ENCODE peak calls at places on chromosomes 5 and 9, in ten cellular contexts. L is esophagus squamous epithelium, Q is HFF-Myc, B is AG09309, Z is stomach, M is ascending aorta, J is astrocyte, P is psoas muscle, R is Peyer's patch, A is astrocyte of the spinal cord. F is an unnamed sample.

GRCh38 chr9:125867752-125868400 is 120.7 kb downstream of the PBX3 start:
- DNase-seq in R (no peak), M (no peak), A (no peak), P (no peak), Z (no peak), B (no peak), L (no peak), Q (no peak), J (no peak), F (no peak)

GRCh38 chr9:16434522-16434921 is 435.9 kb downstream of the BNC2 start:
- DNase-seq in L (no peak), R (no peak), J (peak), A (peak), Q (peak), M (no peak), Z (no peak), P (no peak), B (peak), F (no peak)

GRCh38 chr5:134494780-134495179 is 30.7 kb upstream of the JADE2 start:
- DNase-seq in Q (no peak), R (no peak), L (no peak), Z (peak), A (no peak), J (no peak), M (no peak), B (no peak), P (no peak), F (no peak)

GRCh38 chr9:112012026-112012902 is 115.7 kb downstream of the UGCG start:
- DNase-seq in R (peak), Z (peak), Q (peak), A (peak), P (peak), L (no peak), B (peak), J (peak), M (no peak), F (no peak)

GRCh38 chr5:1087428-1087827 is 24.4 kb downstream of the SLC12A7 start:
- DNase-seq in A (no peak), Q (no peak), B (no peak), M (no peak), R (no peak), J (no peak), P (no peak), L (no peak), Z (no peak), F (no peak)

GRCh38 chr9:18676501-18676900 is 202.5 kb downstream of the ADAMTSL1 start:
- DNase-seq in J (no peak), B (no peak), Z (no peak), A (no peak), Q (no peak), M (no peak), L (no peak), R (no peak), P (no peak), F (no peak)

GRCh38 chr5:7426284-7426683 is 30.3 kb downstream of the ADCY2 start:
- DNase-seq in L (no peak), P (no peak), A (no peak), M (no peak), R (no peak), J (no peak), Z (no peak), B (no peak), Q (no peak), F (no peak)

GRCh38 chr5:1919209-1919566 is 36.5 kb upstream of the IRX4 start:
- DNase-seq in Z (no peak), R (no peak), J (no peak), A (no peak), M (no peak), Q (no peak), L (no peak), B (no peak), P (no peak), F (no peak)

GRCh38 chr9:11194249-11194648 is 581.4 kb upstream of the PTPRD start:
- DNase-seq in A (no peak), Q (no peak), L (no peak), M (no peak), J (no peak), B (no peak), P (no peak), Z (peak), R (no peak), F (no peak)

GRCh38 chr9:110123364-110124095 is 84.4 kb downstream of the C9orf152 start:
- DNase-seq in L (no peak), P (no peak), Z (no peak), R (no peak), Q (no peak), A (peak), B (no peak), M (no peak), J (peak), F (no peak)

GRCh38 chr5:3456121-3456681 is 139.4 kb upstream of the IRX1 start:
- DNase-seq in A (no peak), B (no peak), Q (no peak), Z (no peak), M (no peak), J (no peak), L (no peak), P (no peak), R (no peak), F (no peak)

GRCh38 chr9:89445135-89445797 is 52.6 kb downstream of the SEMA4D start:
- DNase-seq in A (no peak), L (no peak), J (no peak), R (no peak), Z (no peak), Q (no peak), M (no peak), B (no peak), P (no peak), F (peak)

GRCh38 chr5:173926359-173926758 is 38.2 kb downstream of the CPEB4 start:
- DNase-seq in Z (no peak), M (peak), J (peak), P (no peak), A (peak), R (no peak), L (no peak), Q (no peak), B (no peak), F (no peak)

GRCh38 chr9:114938687-114939575 is 8.5 kb upstream of the TNFSF8 start:
- DNase-seq in J (no peak), B (no peak), Q (no peak), A (no peak), P (no peak), L (no peak), M (no peak), R (no peak), Z (no peak), F (no peak)

GRCh38 chr5:148499461-148499860 is 115.7 kb downstream of the FBXO38 start:
- DNase-seq in R (no peak), M (no peak), P (no peak), B (no peak), J (peak), L (no peak), Z (no peak), A (no peak), Q (no peak), F (no peak)

GRCh38 chr5:16869821-16870796 is 66.0 kb downstream of the MYO10 start:
- DNase-seq in B (no peak), M (no peak), Q (no peak), R (no peak), P (no peak), L (no peak), J (peak), Z (no peak), A (peak), F (no peak)

GRCh38 chr9:82489579-82489915 is 501.0 kb downstream of the SPATA31D1 start:
- DNase-seq in B (no peak), L (no peak), M (no peak), J (peak), Z (no peak), P (no peak), A (no peak), Q (no peak), R (no peak), F (no peak)

GRCh38 chr5:61675015-61675692 is 343.1 kb downstream of the ZSWIM6 start:
- DNase-seq in J (no peak), L (no peak), Z (no peak), Q (no peak), M (no peak), R (no peak), B (no peak), A (no peak), P (no peak), F (no peak)

GRCh38 chr5:30102185-30102584 is 1091.3 kb upstream of the CDH6 start:
- DNase-seq in L (no peak), P (no peak), B (no peak), Z (no peak), Q (no peak), R (no peak), A (no peak), J (no peak), M (no peak), F (no peak)

GRCh38 chr5:3600106-3600997 is 4.7 kb downstream of the IRX1 start:
- DNase-seq in A (peak), M (no peak), J (peak), Z (no peak), P (no peak), L (no peak), R (no peak), Q (no peak), B (no peak), F (no peak)

GRCh38 chr5:100600289-100600994 is 65.3 kb downstream of the FAM174A start:
- DNase-seq in B (no peak), Z (no peak), P (no peak), A (no peak), Q (no peak), M (no peak), R (no peak), J (no peak), L (no peak), F (no peak)

DNA sequence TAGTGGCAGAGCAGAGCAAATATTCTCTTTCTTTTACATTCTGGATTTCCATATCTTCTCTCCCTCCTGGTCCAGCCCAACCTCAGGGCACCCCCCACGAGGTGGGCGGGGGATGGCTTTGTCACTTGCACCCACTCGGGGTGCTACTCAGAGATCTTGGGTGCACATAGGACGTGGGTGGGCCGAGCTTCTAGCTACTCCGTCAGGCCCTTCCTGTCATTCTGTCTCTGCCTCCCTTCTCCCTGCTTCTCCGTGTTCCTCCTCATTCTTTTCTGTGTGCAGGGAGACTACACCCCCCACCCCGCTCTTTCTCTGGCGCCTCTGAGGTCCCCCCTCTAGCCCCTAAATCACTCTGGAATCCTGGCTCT is 19.5 kb downstream of the PCDHGC5 start:
- DNase-seq in J (no peak), P (no peak), B (no peak), M (no peak), L (no peak), A (no peak), Z (no peak), Q (no peak), R (no peak), F (no peak)
- TF ChIP-seq CTCF in J (no peak), P (no peak), B (no peak), M (no peak), L (no peak), A (no peak), Z (no peak), Q (no peak), R (no peak), F (no peak)

DNA sequence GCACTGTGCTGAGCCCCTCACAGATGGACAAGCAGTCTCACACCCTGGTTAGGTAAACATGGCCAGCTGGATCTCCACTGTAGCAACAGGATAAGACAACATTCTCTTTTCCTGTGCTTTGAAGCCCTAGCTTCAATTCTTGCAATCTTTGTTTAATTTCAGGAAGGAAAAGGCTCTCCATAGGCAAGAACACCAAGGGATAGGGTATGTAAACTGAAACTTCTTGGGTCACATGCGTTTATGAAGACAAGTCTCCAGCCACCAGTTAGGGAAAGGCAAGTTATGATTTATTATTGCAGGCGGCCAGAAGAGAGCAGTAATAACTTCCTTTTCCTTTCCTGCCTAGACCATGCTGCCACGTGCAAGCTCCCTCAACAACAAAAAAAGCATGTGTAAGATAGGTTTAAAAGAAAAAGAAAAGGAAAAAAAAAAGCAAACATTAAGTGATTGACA is 50.1 kb upstream of the POU5F2 start:
- DNase-seq in Q (no peak), A (peak), J (no peak), L (no peak), M (no peak), P (no peak), R (no peak), Z (no peak), B (no peak), F (no peak)
- TF ChIP-seq CTCF in Q (no peak), A (no peak), J (no peak), L (no peak), M (no peak), P (no peak), R (no peak), Z (no peak), B (no peak), F (peak)

DNA sequence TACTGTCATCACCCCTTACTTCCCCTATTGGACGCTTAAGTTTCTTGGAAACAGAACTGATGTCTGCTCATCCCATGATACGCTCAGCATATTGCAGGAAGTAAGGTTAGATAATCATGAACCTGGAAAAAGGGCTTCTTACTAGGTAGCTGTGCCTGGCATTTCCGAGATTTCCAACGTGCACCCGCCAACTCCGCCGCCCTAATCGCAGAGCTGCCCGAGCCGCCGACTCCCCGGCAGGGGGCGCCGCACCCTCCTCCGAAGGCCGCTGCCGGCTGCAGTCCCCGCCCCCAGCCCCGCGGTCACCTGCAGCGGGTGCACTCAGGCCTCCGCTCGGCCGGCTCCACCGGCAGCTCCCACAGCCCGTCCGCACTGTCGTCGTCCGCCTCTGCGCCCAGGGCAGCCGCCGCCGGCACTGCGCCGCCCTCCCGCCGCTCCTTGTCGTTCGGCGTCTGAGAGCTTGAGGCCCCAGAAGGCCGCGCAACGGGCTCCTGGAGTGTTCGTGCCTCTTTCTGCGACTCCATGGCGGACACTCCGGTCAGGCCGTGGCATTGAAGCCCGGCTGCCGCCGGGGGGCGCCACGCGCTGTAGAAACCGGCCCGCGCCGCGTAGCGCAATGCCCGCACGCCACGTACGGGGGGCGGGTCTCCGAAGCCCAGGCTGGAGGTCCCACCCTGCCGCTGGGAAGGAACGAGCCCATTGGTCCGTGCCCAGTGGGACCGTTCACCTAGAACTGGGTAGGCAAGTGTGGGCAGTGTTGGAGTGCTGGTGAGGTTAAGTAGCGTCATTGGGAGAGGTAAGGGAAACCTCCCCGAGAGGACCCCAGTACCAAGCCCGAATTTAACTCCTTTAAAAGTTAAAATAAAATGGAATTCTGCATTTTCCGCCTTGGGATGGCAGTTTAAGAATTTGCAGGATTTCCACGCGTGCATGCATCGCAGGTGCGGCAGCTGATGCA is at the start of gene DTWD2:
- DNase-seq in Z (peak), L (peak), J (peak), Q (peak), R (peak), B (peak), A (peak), P (peak), M (peak), F (peak)
- TF ChIP-seq CTCF in Z (peak), L (peak), J (peak), Q (peak), R (peak), B (peak), A (peak), P (peak), M (peak), F (peak)

DNA sequence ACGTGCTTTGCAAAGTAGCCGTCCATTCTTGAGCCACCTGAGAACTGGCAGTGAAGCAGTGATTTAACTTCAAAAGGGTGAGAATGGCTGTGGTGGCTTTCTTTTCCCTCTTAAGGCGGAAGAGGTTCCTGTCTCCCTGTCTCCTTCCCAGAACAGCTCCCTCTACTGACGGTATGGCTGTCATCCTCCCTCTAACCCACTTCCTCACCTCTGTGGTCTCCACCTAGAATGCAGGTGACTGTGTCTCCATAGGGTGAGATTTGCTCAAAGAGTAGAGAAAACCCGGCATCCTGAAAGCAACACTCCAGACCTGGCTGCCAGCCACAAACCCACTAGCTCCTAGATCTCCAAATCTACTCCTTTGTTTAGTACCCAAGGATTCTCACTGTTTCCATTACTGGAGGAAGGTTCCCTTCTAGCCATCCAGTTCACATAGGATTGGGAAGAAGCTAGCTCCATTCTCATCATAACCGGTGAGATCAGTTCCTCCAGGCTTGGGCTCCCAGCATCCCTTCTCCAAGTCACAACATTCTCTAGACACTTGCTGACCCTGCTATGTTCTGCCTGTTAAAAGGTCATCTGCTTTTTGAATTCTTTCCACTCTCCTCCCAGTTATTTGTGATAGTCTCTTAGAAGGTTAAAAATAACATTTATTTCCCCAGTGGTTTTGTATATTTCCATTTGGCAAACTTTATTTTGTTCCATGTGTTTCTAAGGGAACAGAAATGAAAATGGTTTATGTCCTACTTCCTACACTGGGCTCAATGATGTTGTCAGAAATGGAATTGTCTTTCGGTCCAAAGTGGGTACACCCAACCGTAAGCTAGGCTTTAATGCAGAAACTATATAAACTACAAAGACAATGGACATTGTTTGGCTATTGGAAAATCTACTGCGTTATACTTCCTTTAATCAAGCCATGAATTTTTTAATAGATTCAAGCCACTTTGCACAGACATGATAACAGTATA is 269.4 kb downstream of the CWC27 start:
- DNase-seq in Q (no peak), M (no peak), P (no peak), A (no peak), L (no peak), B (no peak), Z (no peak), J (no peak), R (peak), F (no peak)
- TF ChIP-seq CTCF in Q (peak), M (no peak), P (peak), A (peak), L (peak), B (peak), Z (peak), J (peak), R (peak), F (peak)

GRCh38 chr5:180608572-180609310 is 17.4 kb upstream of the SCGB3A1 start:
- DNase-seq in M (no peak), Q (no peak), A (no peak), J (no peak), B (no peak), R (no peak), L (no peak), Z (no peak), P (no peak), F (no peak)
- TF ChIP-seq CTCF in M (no peak), Q (no peak), A (no peak), J (no peak), B (no peak), R (no peak), L (no peak), Z (no peak), P (no peak), F (no peak)

GRCh38 chr5:31664566-31664965 is 25.6 kb downstream of the PDZD2 start:
- DNase-seq in L (no peak), B (no peak), R (no peak), A (peak), P (no peak), Z (no peak), M (no peak), Q (peak), J (peak), F (no peak)
- TF ChIP-seq CTCF in L (no peak), B (no peak), R (no peak), A (no peak), P (no peak), Z (no peak), M (no peak), Q (peak), J (no peak), F (peak)

F was measured in chondrocyte.